ENCODE peak calls at places on chromosomes 4 and X, in ten cellular contexts. S is NB4, P is cardiac fibroblast, R is fibroblast of lung, T is psoas muscle, I is uterus, U is heart right ventricle, M is left lung, H is ovary, X is astrocyte. A is an unnamed sample.

GRCh38 chrX:63658920-63659319 is 126.1 kb downstream of the ARHGEF9 start:
- DNase-seq in H (no peak), X (no peak), M (no peak), I (no peak), P (peak; percentile 58), R (peak; percentile 21), T (no peak), S (no peak), U (peak; percentile 7), A (no peak)

GRCh38 chrX:50100188-50100587 is 100.6 kb downstream of the AKAP4 start:
- DNase-seq in R (no peak), U (no peak), M (no peak), I (no peak), S (peak; percentile 22), H (no peak), X (no peak), P (peak; percentile 8), T (no peak), A (no peak)

GRCh38 chrX:73481521-73481920 is 34.7 kb downstream of the CDX4 start:
- DNase-seq in T (no peak), P (no peak), X (no peak), S (no peak), H (no peak), I (no peak), U (no peak), R (no peak), M (no peak), A (no peak)

GRCh38 chr4:62531250-62531649 is 1331.1 kb downstream of the ADGRL3 start:
- DNase-seq in S (no peak), P (no peak), R (no peak), X (no peak), I (no peak), H (no peak), M (no peak), U (no peak), T (no peak), A (no peak)

GRCh38 chr4:14596904-14597303 is 405.4 kb upstream of the CPEB2 start:
- DNase-seq in H (no peak), R (no peak), I (no peak), M (no peak), S (no peak), P (no peak), T (no peak), U (no peak), X (no peak), A (no peak)

GRCh38 chr4:128835498-128836222 is 26.2 kb downstream of the JADE1 start:
- DNase-seq in M (peak; percentile 51), I (peak; percentile 66), U (peak; percentile 82), P (peak; percentile 88), T (peak; percentile 65), X (no peak), R (peak; percentile 92), S (no peak), H (peak; percentile 64), A (no peak)

GRCh38 chr4:140188975-140189374 is 35.0 kb upstream of the MAML3 start:
- DNase-seq in I (peak; percentile 55), R (peak; percentile 86), U (no peak), S (no peak), H (peak; percentile 69), P (peak; percentile 98), T (peak; percentile 17), X (peak; percentile 55), M (peak; percentile 37), A (no peak)

GRCh38 chrX:117919755-117920154 is 196.9 kb downstream of the KLHL13 start:
- DNase-seq in M (no peak), H (no peak), R (no peak), U (no peak), P (no peak), S (no peak), X (no peak), I (no peak), T (no peak), A (no peak)

GRCh38 chr4:14196141-14196540 is 568.6 kb upstream of the BOD1L1 start:
- DNase-seq in P (peak; percentile 76), T (peak; percentile 33), X (peak; percentile 55), M (peak; percentile 52), U (peak; percentile 29), H (no peak), I (no peak), R (peak; percentile 79), S (peak; percentile 46), A (no peak)

GRCh38 chr4:186891859-186892486 is 168.3 kb upstream of the FAT1 start:
- DNase-seq in I (no peak), S (no peak), M (no peak), T (no peak), U (no peak), R (no peak), P (no peak), H (no peak), X (no peak), A (no peak)

GRCh38 chr4:186886759-186887158 is 163.1 kb upstream of the FAT1 start:
- DNase-seq in T (no peak), I (no peak), S (no peak), P (no peak), U (no peak), X (no peak), M (no peak), R (no peak), H (no peak), A (no peak)

GRCh38 chr4:186889876-186890643 is 166.4 kb upstream of the FAT1 start:
- DNase-seq in R (no peak), S (no peak), T (no peak), U (no peak), M (no peak), X (no peak), I (no peak), H (no peak), P (no peak), A (no peak)

GRCh38 chr4:186885289-186885688 is 161.6 kb upstream of the FAT1 start:
- DNase-seq in S (no peak), T (no peak), H (no peak), X (no peak), U (no peak), R (no peak), I (no peak), P (no peak), M (no peak), A (no peak)

DNA sequence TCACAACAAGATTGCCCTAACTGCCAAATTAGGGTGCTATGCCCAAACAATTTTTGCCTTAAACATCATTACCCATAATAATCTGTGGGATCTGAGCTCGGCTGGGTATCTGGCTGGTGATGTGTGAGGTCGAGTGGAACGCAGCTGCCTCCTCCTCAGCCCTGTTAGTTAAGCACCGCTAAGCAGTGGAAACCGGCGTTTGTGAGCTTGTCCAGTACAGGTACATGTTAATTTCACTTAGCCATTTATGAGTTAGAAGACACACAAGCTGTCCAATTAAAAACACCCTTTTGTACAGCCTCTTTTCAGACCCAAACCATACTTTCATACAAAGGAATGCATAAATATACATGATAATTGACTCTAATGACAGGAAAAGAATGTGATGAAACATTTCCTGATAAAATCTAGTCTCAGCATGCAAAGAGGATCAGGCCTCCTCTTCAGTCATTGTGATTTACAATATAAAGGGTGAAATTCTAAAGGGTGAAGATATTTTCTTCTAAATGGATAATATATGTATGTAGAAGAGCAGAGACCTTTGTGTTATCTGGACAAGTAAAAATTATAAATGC is 163.6 kb upstream of the FAT1 start:
- DNase-seq in H (no peak), U (no peak), S (no peak), R (no peak), P (no peak), X (peak; percentile 66), T (no peak), M (no peak), I (no peak), A (no peak)
- H3K4me3 ChIP-seq in H (no peak overlapping the region), U (no peak overlapping the region), S (no peak overlapping the region), R (no peak overlapping the region), P (no peak overlapping the region), X (no peak overlapping the region), T (no peak overlapping the region), M (no peak overlapping the region), I (no peak overlapping the region), A (no peak overlapping the region)

GRCh38 chrX:104307341-104307740 is 52.6 kb upstream of the ESX1 start:
- DNase-seq in U (no peak), H (no peak), I (no peak), M (no peak), T (no peak), P (no peak), X (peak; percentile 40), R (no peak), S (no peak), A (no peak)

GRCh38 chrX:104310657-104311056 is 55.9 kb upstream of the ESX1 start:
- DNase-seq in P (no peak), S (no peak), X (no peak), T (no peak), U (no peak), M (no peak), I (no peak), H (no peak), R (no peak), A (no peak)

GRCh38 chrX:104309169-104309568 is 54.4 kb upstream of the ESX1 start:
- DNase-seq in U (no peak), R (no peak), S (no peak), H (no peak), X (no peak), P (no peak), M (no peak), T (no peak), I (no peak), A (no peak)

GRCh38 chrX:104306180-104306579 is 51.4 kb upstream of the ESX1 start:
- DNase-seq in P (no peak), S (no peak), U (no peak), M (no peak), H (no peak), R (no peak), I (no peak), X (no peak), T (no peak), A (no peak)

GRCh38 chrX:104310084-104310483 is 55.4 kb upstream of the ESX1 start:
- DNase-seq in P (peak; percentile 53), R (peak; percentile 54), S (peak; percentile 13), U (no peak), H (no peak), X (peak; percentile 14), M (no peak), I (no peak), T (no peak), A (no peak)
- TF ChIP-seq CTCF in P (peak; percentile 43), R (peak; percentile 21), S (peak; percentile 14), U (no peak), H (no peak), X (peak; percentile 46), M (no peak), I (peak; percentile 12), T (no peak), A (no peak)

DNA sequence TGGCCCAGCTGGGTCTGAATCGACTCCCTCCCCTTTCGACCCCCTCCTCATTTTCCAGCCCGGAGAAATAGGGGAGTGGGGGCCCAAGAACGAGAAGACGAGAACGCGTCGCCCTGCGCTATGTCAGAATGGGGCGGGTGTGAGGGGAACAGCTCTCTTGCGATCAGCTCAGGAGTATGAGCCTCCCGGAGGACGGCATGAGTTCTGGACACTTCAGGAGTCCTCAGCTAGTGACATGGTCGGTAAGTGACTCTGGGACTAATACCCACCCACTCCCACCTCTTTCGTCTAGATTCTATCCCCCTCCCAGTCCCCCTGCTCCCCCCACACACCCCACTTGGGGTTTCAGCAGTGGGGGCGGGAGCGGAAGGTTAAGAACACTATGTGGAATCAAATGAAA is 944 bp downstream of the KLF8 start:
- DNase-seq in P (no peak), T (no peak), U (no peak), H (peak; percentile 24), M (no peak), R (peak; percentile 1), X (no peak), S (no peak), I (peak; percentile 17), A (no peak)
- H3K4me3 ChIP-seq in P (no peak overlapping the region), T (peak overlapping the region; percentile 71), U (peak overlapping the region; percentile 52), H (peak overlapping the region; percentile 53), M (peak overlapping the region; percentile 42), R (peak overlapping the region; percentile 50), X (no peak overlapping the region), S (no peak overlapping the region), I (peak overlapping the region; percentile 45), A (peak overlapping the region; percentile 43)

GRCh38 chrX:68647156-68647957 is at the start of gene STARD8:
- DNase-seq in M (peak; percentile 38), H (peak; percentile 37), R (peak; percentile 40), T (no peak), P (peak; percentile 59), S (no peak), I (peak; percentile 52), X (peak; percentile 41), U (peak; percentile 15), A (no peak)
- TF ChIP-seq CTCF in M (no peak), H (no peak), R (no peak), T (no peak), P (peak; percentile 21), S (no peak), I (peak; percentile 4), X (no peak), U (no peak), A (no peak)

A was measured in CD8-positive, alpha-beta T cell.